ENCODE peak calls at places on chromosomes 5 and 9, in four cellular contexts. V, Q, N and Y are unnamed samples.

GRCh38 chr5:38809388-38810359 is 36.1 kb upstream of the OSMR start:
- DNase-seq in N (peak), V (no peak), Q (peak), Y (no peak)

GRCh38 chr9:107847977-107848376 is 358.4 kb upstream of the KLF4 start:
- DNase-seq in Q (no peak), V (no peak), N (no peak), Y (no peak)

GRCh38 chr9:135138078-135138855 is 50.8 kb downstream of the OLFM1 start:
- DNase-seq in N (no peak), Q (no peak), V (no peak), Y (no peak)

GRCh38 chr9:129143461-129143927 is 32.3 kb downstream of the PTPA start:
- DNase-seq in V (no peak), Q (no peak), N (peak), Y (no peak)

GRCh38 chr9:30718483-30718882 is 1666.0 kb upstream of the ACO1 start:
- DNase-seq in N (no peak), V (no peak), Q (no peak), Y (no peak)

GRCh38 chr5:151200913-151201445 is 22.9 kb downstream of the CCDC69 start:
- DNase-seq in V (no peak), N (peak), Q (peak), Y (no peak)

GRCh38 chr5:125376059-125376641 is 629.7 kb upstream of the ZNF608 start:
- DNase-seq in Q (no peak), V (no peak), N (no peak), Y (no peak)

GRCh38 chr5:148484651-148485050 is 100.9 kb downstream of the FBXO38 start:
- DNase-seq in Q (no peak), N (no peak), V (no peak), Y (no peak)

GRCh38 chr5:58258984-58259684 is 200.8 kb downstream of the PLK2 start:
- DNase-seq in V (no peak), Q (no peak), N (no peak), Y (no peak)

GRCh38 chr9:135418161-135418560 is 61.4 kb upstream of the PPP1R26 start:
- DNase-seq in Q (no peak), N (no peak), V (no peak), Y (no peak)

GRCh38 chr9:4803670-4804530 is 11.2 kb downstream of the RCL1 start:
- DNase-seq in Q (no peak), N (no peak), V (no peak), Y (no peak)

GRCh38 chr5:174755103-174755502 is 30.7 kb downstream of the MSX2 start:
- DNase-seq in V (no peak), Q (no peak), N (no peak), Y (no peak)